ENCODE peak calls at places on chromosomes 6 and 20, in nine cellular contexts. Q is astrocyte of the hippocampus, R is hypothalamus, S is HFF-Myc, J is GM03348, V is HuH-7.5, L is OCI-LY7, T is hippocampal formation, P is thyroid gland. A is an unnamed sample.

GRCh38 chr6:157985378-157986155 is 3.9 kb downstream of the SYNJ2 start:
- DNase-seq in Q (peak), J (no peak), P (no peak), V (peak), L (no peak), S (no peak), R (no peak), T (peak), A (no peak)

GRCh38 chr6:10633216-10633615 is 61.2 kb downstream of the C6orf52 start:
- DNase-seq in L (no peak), T (no peak), R (no peak), Q (peak), J (peak), V (no peak), P (no peak), S (peak), A (no peak)

GRCh38 chr20:58691773-58692578 is 624 bp upstream of the NPEPL1 start:
- DNase-seq in S (no peak), V (no peak), Q (no peak), P (no peak), T (no peak), J (no peak), R (no peak), L (no peak), A (no peak)

GRCh38 chr6:158816329-158816728 is 2.8 kb downstream of the EZR start:
- DNase-seq in S (no peak), T (no peak), P (no peak), Q (peak), R (no peak), J (no peak), V (no peak), L (peak), A (no peak)

GRCh38 chr6:121544691-121545090 is 109.2 kb downstream of the GJA1 start:
- DNase-seq in P (no peak), T (no peak), R (no peak), J (peak), S (no peak), Q (peak), L (no peak), V (no peak), A (no peak)

GRCh38 chr6:4511626-4512010 is 264.6 kb upstream of the CDYL start:
- DNase-seq in L (no peak), T (no peak), J (no peak), P (no peak), S (no peak), Q (no peak), V (no peak), R (no peak), A (no peak)

GRCh38 chr6:79391511-79391910 is 145.7 kb downstream of the LCA5 start:
- DNase-seq in S (no peak), Q (no peak), L (no peak), T (no peak), P (no peak), R (no peak), J (no peak), V (no peak), A (no peak)

GRCh38 chr6:44100088-44100550 is 27.1 kb downstream of the MRPL14 start:
- DNase-seq in L (peak), P (peak), T (no peak), J (peak), V (no peak), S (no peak), R (no peak), Q (peak), A (no peak)

GRCh38 chr6:26312501-26313390 is 52.3 kb upstream of the BTN3A2 start:
- DNase-seq in L (peak), T (peak), V (no peak), R (peak), Q (peak), P (peak), S (peak), J (peak), A (no peak)

GRCh38 chr20:57618091-57618765 is 2.0 kb downstream of the ZBP1 start:
- DNase-seq in L (peak), T (no peak), S (no peak), P (no peak), R (no peak), J (no peak), V (no peak), Q (peak), A (no peak)

GRCh38 chr6:129317931-129318820 is 391.8 kb downstream of the ARHGAP18 start:
- DNase-seq in T (no peak), L (no peak), P (no peak), S (no peak), V (no peak), R (no peak), J (peak), Q (peak), A (no peak)

GRCh38 chr20:41616228-41616627 is 1.9 kb downstream of the CHD6 start:
- DNase-seq in S (no peak), Q (no peak), L (no peak), V (peak), P (no peak), R (no peak), T (no peak), J (peak), A (no peak)

GRCh38 chr6:29451471-29452193 is 5.2 kb downstream of the OR11A1 start:
- DNase-seq in J (no peak), Q (no peak), R (no peak), L (no peak), P (no peak), V (no peak), T (no peak), S (no peak), A (no peak)

GRCh38 chr6:139996253-139996834 is 621.9 kb upstream of the CITED2 start:
- DNase-seq in L (peak), T (no peak), Q (peak), J (no peak), P (no peak), R (no peak), V (peak), S (no peak), A (no peak)

GRCh38 chr6:1670711-1671462 is 61.2 kb downstream of the FOXC1 start:
- DNase-seq in Q (peak), T (no peak), J (no peak), R (no peak), S (no peak), V (no peak), P (no peak), L (no peak), A (no peak)

GRCh38 chr6:12958052-12958706 is 241.6 kb downstream of the PHACTR1 start:
- DNase-seq in Q (no peak), R (no peak), V (no peak), J (peak), S (no peak), T (no peak), P (no peak), L (no peak), A (no peak)

GRCh38 chr6:109662192-109662591 is 28.8 kb downstream of the AK9 start:
- DNase-seq in L (no peak), J (peak), S (no peak), V (no peak), T (no peak), R (no peak), Q (no peak), P (no peak), A (no peak)

GRCh38 chr6:70149209-70149788 is 153.6 kb downstream of the COL9A1 start:
- DNase-seq in R (no peak), S (no peak), L (no peak), T (no peak), J (no peak), V (no peak), Q (no peak), P (no peak), A (no peak)

GRCh38 chr6:2387445-2387844 is 142.0 kb upstream of the GMDS start:
- DNase-seq in L (no peak), V (no peak), J (no peak), T (no peak), S (no peak), R (no peak), Q (no peak), P (no peak), A (no peak)

GRCh38 chr6:148021135-148021534 is 321.5 kb upstream of the SASH1 start:
- DNase-seq in S (no peak), V (no peak), P (no peak), R (no peak), T (no peak), J (no peak), L (no peak), Q (no peak), A (no peak)

GRCh38 chr6:140174509-140174908 is 800.1 kb upstream of the CITED2 start:
- DNase-seq in V (no peak), L (no peak), S (peak), R (no peak), T (no peak), J (peak), P (no peak), Q (peak), A (no peak)

GRCh38 chr6:166382500-166382932 is 224 bp downstream of the MPC1 start:
- DNase-seq in T (no peak), R (no peak), V (no peak), J (no peak), S (no peak), P (no peak), Q (no peak), L (no peak), A (no peak)

GRCh38 chr6:8047466-8048292 is 16.5 kb downstream of the BLOC1S5 start:
- DNase-seq in J (no peak), S (no peak), L (no peak), Q (peak), T (no peak), R (no peak), V (no peak), P (no peak), A (no peak)

GRCh38 chr20:44897133-44897532 is 11.6 kb downstream of the YWHAB start:
- DNase-seq in R (no peak), P (no peak), Q (no peak), S (no peak), L (no peak), J (no peak), T (no peak), V (no peak), A (no peak)

GRCh38 chr20:63639093-63639860 is 12.4 kb upstream of the GMEB2 start:
- DNase-seq in V (no peak), J (no peak), S (no peak), R (no peak), Q (no peak), T (no peak), P (peak), L (peak), A (no peak)

GRCh38 chr20:11231742-11232141 is 557.9 kb upstream of the JAG1 start:
- DNase-seq in J (no peak), L (no peak), R (peak), V (no peak), P (no peak), T (no peak), Q (no peak), S (no peak), A (no peak)

GRCh38 chr20:54166987-54167662 is 6.7 kb downstream of the CYP24A1 start:
- DNase-seq in S (no peak), T (no peak), Q (no peak), P (no peak), J (no peak), L (no peak), R (no peak), V (no peak), A (no peak)

GRCh38 chr6:22361576-22361975 is 64.7 kb upstream of the PRL start:
- DNase-seq in P (no peak), R (no peak), T (no peak), Q (no peak), J (no peak), V (no peak), S (no peak), L (no peak), A (no peak)

GRCh38 chr6:5094327-5094726 is 9.2 kb downstream of the PPP1R3G start:
- DNase-seq in L (no peak), P (no peak), S (peak), R (no peak), V (no peak), J (peak), Q (peak), T (no peak), A (no peak)

GRCh38 chr20:57938158-57939108 is 228.6 kb upstream of the PMEPA1 start:
- DNase-seq in P (no peak), V (no peak), T (no peak), J (peak), Q (no peak), R (no peak), L (no peak), S (no peak), A (no peak)

GRCh38 chr20:44019638-44020335 is 105.1 kb downstream of the TOX2 start:
- DNase-seq in Q (no peak), J (no peak), V (no peak), L (no peak), P (peak), T (no peak), S (no peak), R (no peak), A (no peak)

GRCh38 chr6:131660195-131660594 is 23.1 kb downstream of the ENPP3 start:
- DNase-seq in T (no peak), V (no peak), S (no peak), P (no peak), Q (no peak), L (no peak), J (no peak), R (no peak), A (no peak)

GRCh38 chr6:160042788-160043301 is 74.0 kb downstream of the IGF2R start:
- DNase-seq in S (no peak), Q (peak), P (no peak), R (no peak), L (no peak), T (no peak), V (no peak), J (peak), A (no peak)

GRCh38 chr6:90135672-90136071 is 161.0 kb downstream of the BACH2 start:
- DNase-seq in P (no peak), L (no peak), S (no peak), T (no peak), J (peak), V (no peak), Q (peak), R (no peak), A (no peak)

GRCh38 chr6:1608976-1609661 is 596 bp upstream of the FOXC1 start:
- DNase-seq in R (no peak), J (no peak), T (no peak), Q (peak), P (no peak), L (no peak), S (no peak), V (no peak), A (no peak)

A was measured in esophagus squamous epithelium.